ENCODE peak calls at places on chromosomes 16 and 17, in nine cellular contexts. One of them, this sample, is unnamed.

GRCh38 chr16:56610017-56610608 is 1.7 kb downstream of the MT2A start:
- DNase-seq in GM19239: no peak
- DNase-seq in stimulated activated CD8-positive, alpha-beta memory T cell treated with anti-CD3 and anti-CD28 coated beads, Interleukin-12 subunit alpha, Interleukin-12 subunit beta, amount 100 ng/mL, for 4 hours: peak; percentile 59
- DNase-seq in lower lobe of right lung: peak; percentile 81
- DNase-seq in left lung: peak; percentile 73
- DNase-seq in EL: peak; percentile 91
- DNase-seq in adipocyte: peak; percentile 86
- DNase-seq in T47D: no peak
- DNase-seq in fibroblast of villous mesenchyme: peak; percentile 93
- DNase-seq in this sample: no peak

GRCh38 chr16:57871457-57871856 is 69.2 kb upstream of the KIFC3 start:
- DNase-seq in GM19239: no peak
- DNase-seq in stimulated activated CD8-positive, alpha-beta memory T cell treated with anti-CD3 and anti-CD28 coated beads, Interleukin-12 subunit alpha, Interleukin-12 subunit beta, amount 100 ng/mL, for 4 hours: no peak
- DNase-seq in lower lobe of right lung: no peak
- DNase-seq in left lung: no peak
- DNase-seq in EL: peak; percentile 82
- DNase-seq in adipocyte: peak; percentile 63
- DNase-seq in T47D: no peak
- DNase-seq in fibroblast of villous mesenchyme: peak; percentile 48
- DNase-seq in this sample: no peak

GRCh38 chr16:17852977-17853702 is 382.4 kb upstream of the XYLT1 start:
- DNase-seq in GM19239: no peak
- DNase-seq in stimulated activated CD8-positive, alpha-beta memory T cell treated with anti-CD3 and anti-CD28 coated beads, Interleukin-12 subunit alpha, Interleukin-12 subunit beta, amount 100 ng/mL, for 4 hours: no peak
- DNase-seq in lower lobe of right lung: no peak
- DNase-seq in left lung: no peak
- DNase-seq in EL: no peak
- DNase-seq in adipocyte: no peak
- DNase-seq in T47D: no peak
- DNase-seq in fibroblast of villous mesenchyme: no peak
- DNase-seq in this sample: no peak

GRCh38 chr16:3762080-3762750 is 44.9 kb upstream of the TRAP1 start:
- DNase-seq in GM19239: no peak
- DNase-seq in stimulated activated CD8-positive, alpha-beta memory T cell treated with anti-CD3 and anti-CD28 coated beads, Interleukin-12 subunit alpha, Interleukin-12 subunit beta, amount 100 ng/mL, for 4 hours: no peak
- DNase-seq in lower lobe of right lung: no peak
- DNase-seq in left lung: no peak
- DNase-seq in EL: no peak
- DNase-seq in adipocyte: no peak
- DNase-seq in T47D: no peak
- DNase-seq in fibroblast of villous mesenchyme: no peak
- DNase-seq in this sample: no peak

GRCh38 chr17:72978593-72979218 is 113.8 kb downstream of the SLC39A11 start:
- DNase-seq in GM19239: no peak
- DNase-seq in stimulated activated CD8-positive, alpha-beta memory T cell treated with anti-CD3 and anti-CD28 coated beads, Interleukin-12 subunit alpha, Interleukin-12 subunit beta, amount 100 ng/mL, for 4 hours: no peak
- DNase-seq in lower lobe of right lung: no peak
- DNase-seq in left lung: no peak
- DNase-seq in EL: no peak
- DNase-seq in adipocyte: no peak
- DNase-seq in T47D: no peak
- DNase-seq in fibroblast of villous mesenchyme: peak; percentile 42
- DNase-seq in this sample: no peak

GRCh38 chr16:28829747-28830146 is 6.9 kb downstream of the ATXN2L start:
- DNase-seq in GM19239: no peak
- DNase-seq in stimulated activated CD8-positive, alpha-beta memory T cell treated with anti-CD3 and anti-CD28 coated beads, Interleukin-12 subunit alpha, Interleukin-12 subunit beta, amount 100 ng/mL, for 4 hours: no peak
- DNase-seq in lower lobe of right lung: no peak
- DNase-seq in left lung: no peak
- DNase-seq in EL: no peak
- DNase-seq in adipocyte: no peak
- DNase-seq in T47D: no peak
- DNase-seq in fibroblast of villous mesenchyme: no peak
- DNase-seq in this sample: no peak

GRCh38 chr17:51000835-51001638 is 119.6 kb downstream of the SPAG9 start:
- DNase-seq in GM19239: peak; percentile 9
- DNase-seq in stimulated activated CD8-positive, alpha-beta memory T cell treated with anti-CD3 and anti-CD28 coated beads, Interleukin-12 subunit alpha, Interleukin-12 subunit beta, amount 100 ng/mL, for 4 hours: no peak
- DNase-seq in lower lobe of right lung: no peak
- DNase-seq in left lung: no peak
- DNase-seq in EL: peak; percentile 62
- DNase-seq in adipocyte: peak; percentile 90
- DNase-seq in T47D: peak; percentile 43
- DNase-seq in fibroblast of villous mesenchyme: peak; percentile 78
- DNase-seq in this sample: peak; percentile 39

GRCh38 chr16:67284699-67285646 is 5.6 kb downstream of the PLEKHG4 start:
- DNase-seq in GM19239: no peak
- DNase-seq in stimulated activated CD8-positive, alpha-beta memory T cell treated with anti-CD3 and anti-CD28 coated beads, Interleukin-12 subunit alpha, Interleukin-12 subunit beta, amount 100 ng/mL, for 4 hours: no peak
- DNase-seq in lower lobe of right lung: peak; percentile 24
- DNase-seq in left lung: no peak
- DNase-seq in EL: no peak
- DNase-seq in adipocyte: peak; percentile 48
- DNase-seq in T47D: peak; percentile 72
- DNase-seq in fibroblast of villous mesenchyme: no peak
- DNase-seq in this sample: no peak

This sample was measured in GM12864.